ENCODE peak calls at places on chromosome 13, in nine cellular contexts. Y is AG04450; H is AG04449; O is T-helper 2 cell; T is uterus; A is CD4-positive, alpha-beta memory T cell; F is left colon; R is renal cortical epithelial cell; S is glutamatergic neuron. G is an unnamed sample.

GRCh38 chr13:80965097-80965496 is 624.2 kb upstream of the SPRY2 start:
- DNase-seq in Y (no peak), H (no peak), O (no peak), T (no peak), A (no peak), F (no peak), R (no peak), S (no peak), G (no peak)

GRCh38 chr13:93226623-93227279 is at the start of gene GPC6:
- DNase-seq in Y (peak; percentile 88), H (no peak), O (no peak), T (no peak), A (no peak), F (no peak), R (peak; percentile 88), S (peak; percentile 71), G (no peak)

GRCh38 chr13:29805994-29806748 is 44.2 kb downstream of the UBL3 start:
- DNase-seq in Y (no peak), H (no peak), O (peak; percentile 48), T (no peak), A (no peak), F (no peak), R (no peak), S (no peak), G (no peak)

GRCh38 chr13:99970761-99971575 is 599 bp downstream of the ZIC5 start:
- DNase-seq in Y (no peak), H (no peak), O (no peak), T (no peak), A (no peak), F (no peak), R (no peak), S (no peak), G (no peak)

GRCh38 chr13:77516342-77516789 is 19.1 kb upstream of the SCEL start:
- DNase-seq in Y (no peak), H (no peak), O (no peak), T (no peak), A (no peak), F (no peak), R (peak; percentile 97), S (no peak), G (peak; percentile 70)

GRCh38 chr13:90732049-90732448 is 615.4 kb upstream of the MIR17HG start:
- DNase-seq in Y (no peak), H (no peak), O (no peak), T (no peak), A (no peak), F (no peak), R (peak; percentile 8), S (no peak), G (no peak)

GRCh38 chr13:29852464-29853054 is 2.1 kb upstream of the UBL3 start:
- DNase-seq in Y (no peak), H (no peak), O (no peak), T (no peak), A (no peak), F (no peak), R (no peak), S (no peak), G (no peak)

GRCh38 chr13:33284016-33284415 is 1.5 kb downstream of the STARD13 start:
- DNase-seq in Y (no peak), H (no peak), O (no peak), T (no peak), A (no peak), F (no peak), R (peak; percentile 55), S (no peak), G (peak; percentile 90)

GRCh38 chr13:34356686-34357434 is 538.9 kb downstream of the RFC3 start:
- DNase-seq in Y (no peak), H (no peak), O (no peak), T (no peak), A (no peak), F (no peak), R (no peak), S (no peak), G (peak; percentile 12)

GRCh38 chr13:98893361-98893760 is 84.5 kb downstream of the DOCK9 start:
- DNase-seq in Y (no peak), H (no peak), O (no peak), T (no peak), A (no peak), F (no peak), R (no peak), S (no peak), G (peak; percentile 68)

GRCh38 chr13:33487575-33488243 is 202.2 kb upstream of the STARD13 start:
- DNase-seq in Y (no peak), H (no peak), O (no peak), T (peak; percentile 19), A (no peak), F (no peak), R (no peak), S (no peak), G (peak; percentile 31)

GRCh38 chr13:77521595-77522367 is 13.7 kb upstream of the SCEL start:
- DNase-seq in Y (no peak), H (no peak), O (no peak), T (no peak), A (no peak), F (no peak), R (peak; percentile 90), S (no peak), G (peak; percentile 58)